ENCODE peak calls at places on chromosome 5, in five cellular contexts. M is BE2C, S is H9, O is GM12865, C is GM06990. A is an unnamed sample.

GRCh38 chr5:142235870-142236672 is 88.8 kb downstream of the SPRY4 start:
- DNase-seq in M (no peak), S (no peak), O (no peak), C (no peak), A (no peak)

GRCh38 chr5:31407921-31408714 is 123.8 kb downstream of the DROSHA start:
- DNase-seq in M (no peak), S (no peak), O (no peak), C (no peak), A (no peak)

GRCh38 chr5:107294669-107295068 is 376.1 kb downstream of the EFNA5 start:
- DNase-seq in M (no peak), S (no peak), O (no peak), C (no peak), A (no peak)

GRCh38 chr5:39427633-39428032 is 2.9 kb upstream of the DAB2 start:
- DNase-seq in M (no peak), S (no peak), O (no peak), C (no peak), A (no peak)

GRCh38 chr5:172707285-172708182 is 63.5 kb downstream of the DUSP1 start:
- DNase-seq in M (peak), S (peak), O (peak), C (no peak), A (no peak)

GRCh38 chr5:10831416-10831815 is 70.4 kb upstream of the DAP start:
- DNase-seq in M (no peak), S (no peak), O (no peak), C (no peak), A (no peak)

GRCh38 chr5:40485021-40485998 is 194.4 kb upstream of the PTGER4 start:
- DNase-seq in M (no peak), S (no peak), O (peak), C (peak), A (peak)

GRCh38 chr5:134101686-134102439 is 12.6 kb upstream of the TCF7 start:
- DNase-seq in M (peak), S (peak), O (peak), C (peak), A (peak)

GRCh38 chr5:40409600-40409999 is 270.1 kb upstream of the PTGER4 start:
- DNase-seq in M (no peak), S (no peak), O (peak), C (no peak), A (no peak)

GRCh38 chr5:855771-856530 is 5.2 kb upstream of the ZDHHC11 start:
- DNase-seq in M (no peak), S (no peak), O (no peak), C (no peak), A (no peak)

GRCh38 chr5:141223112-141223783 is at the start of gene PCDHB14:
- DNase-seq in M (peak), S (peak), O (no peak), C (no peak), A (no peak)

DNA sequence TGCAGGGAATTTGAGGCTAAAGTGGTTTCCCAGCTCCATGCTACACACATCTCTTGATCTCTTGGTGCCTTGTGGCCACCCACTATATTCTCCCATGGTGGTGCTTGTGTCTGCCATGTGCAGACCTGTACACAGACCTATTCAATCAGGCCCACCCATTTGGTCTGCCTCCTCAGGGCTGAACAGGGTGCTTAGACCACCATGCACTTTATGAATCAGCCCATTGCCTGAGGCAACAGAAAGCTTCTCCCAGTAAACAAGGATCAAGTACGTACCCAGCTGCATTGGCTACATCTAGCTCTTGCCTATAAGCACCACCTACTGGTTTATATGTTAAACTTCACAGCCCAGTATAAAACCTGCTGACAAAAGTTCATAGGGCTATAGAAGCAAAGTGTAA is 664.3 kb upstream of the EDIL3 start:
- DNase-seq in M (peak), S (peak), O (peak), C (no peak), A (no peak)
- TF ChIP-seq CTCF in M (peak), S (peak), O (no peak), C (peak), A (no peak)

GRCh38 chr5:136210259-136210658 is 17.3 kb upstream of the SMIM32 start:
- DNase-seq in M (no peak), S (no peak), O (no peak), C (no peak), A (no peak)

GRCh38 chr5:136209346-136209910 is 16.5 kb upstream of the SMIM32 start:
- DNase-seq in M (no peak), S (no peak), O (no peak), C (no peak), A (no peak)

GRCh38 chr5:136211282-136211681 is 18.3 kb upstream of the SMIM32 start:
- DNase-seq in M (no peak), S (no peak), O (no peak), C (no peak), A (no peak)

GRCh38 chr5:136213919-136214493 is 21.0 kb upstream of the SMIM32 start:
- DNase-seq in M (no peak), S (no peak), O (no peak), C (no peak), A (no peak)

DNA sequence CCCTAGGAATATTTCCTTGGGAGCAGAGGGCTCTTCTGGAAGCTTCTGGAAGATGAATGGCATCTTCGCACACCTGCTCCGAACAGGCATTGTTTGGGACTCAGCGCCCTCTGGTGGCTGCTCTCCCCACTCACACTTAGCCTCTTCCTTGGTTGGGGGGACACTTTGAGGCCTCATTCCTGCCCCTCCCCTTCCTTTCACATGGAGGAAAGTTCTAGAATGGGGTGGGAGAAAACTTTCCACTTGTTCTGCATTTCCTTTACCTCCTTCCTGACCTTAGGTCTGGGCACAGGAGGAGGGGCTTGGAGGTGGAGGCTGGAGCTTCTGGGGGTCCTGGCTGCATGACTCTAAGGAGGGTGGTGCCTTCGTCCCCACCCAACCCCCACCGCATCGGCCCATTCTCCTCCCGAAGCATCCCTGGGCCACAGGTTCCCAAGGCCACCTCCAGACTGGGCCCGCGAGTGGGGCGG is 19.3 kb upstream of the SMIM32 start:
- DNase-seq in M (peak), S (peak), O (peak), C (no peak), A (peak)
- TF ChIP-seq CTCF in M (peak), S (peak), O (peak), C (peak), A (peak)

DNA sequence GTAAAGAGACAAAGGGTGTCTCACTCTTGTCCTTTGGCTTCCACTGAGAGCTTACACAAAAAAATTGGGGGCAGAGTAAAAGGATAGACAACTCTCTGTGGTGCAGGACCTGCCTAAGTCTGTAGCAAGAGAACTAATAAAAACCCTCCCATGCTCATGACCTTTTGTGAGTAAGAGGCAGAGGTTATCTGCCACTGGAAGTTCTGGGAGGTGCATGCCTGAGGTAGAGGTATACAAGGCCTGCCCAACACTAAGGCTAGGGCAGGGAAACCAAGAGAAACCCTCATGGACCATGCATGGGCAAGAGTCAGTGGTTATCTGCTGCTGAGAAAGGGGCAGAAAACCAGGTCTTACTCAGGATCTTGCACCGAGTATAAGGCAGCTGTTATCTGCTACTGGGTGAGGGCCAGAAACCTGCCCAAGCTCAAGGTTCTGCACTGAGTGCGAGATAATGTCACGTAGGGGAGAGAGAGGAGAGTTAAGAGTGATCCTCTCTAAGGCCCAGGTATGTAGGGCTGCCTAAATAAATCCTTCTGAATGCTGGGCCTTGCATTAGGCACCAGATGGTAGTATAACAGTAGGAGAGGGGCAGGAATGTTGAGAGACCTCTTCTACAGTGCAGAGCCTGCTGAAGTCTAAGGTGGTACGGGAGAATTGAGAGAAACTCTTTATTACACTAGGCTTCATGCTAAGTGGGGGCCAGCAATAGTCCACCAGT is 143.4 kb downstream of the MACROH2A1 start:
- DNase-seq in M (no peak), S (peak), O (no peak), C (no peak), A (no peak)
- TF ChIP-seq CTCF in M (no peak), S (no peak), O (no peak), C (no peak), A (no peak)

DNA sequence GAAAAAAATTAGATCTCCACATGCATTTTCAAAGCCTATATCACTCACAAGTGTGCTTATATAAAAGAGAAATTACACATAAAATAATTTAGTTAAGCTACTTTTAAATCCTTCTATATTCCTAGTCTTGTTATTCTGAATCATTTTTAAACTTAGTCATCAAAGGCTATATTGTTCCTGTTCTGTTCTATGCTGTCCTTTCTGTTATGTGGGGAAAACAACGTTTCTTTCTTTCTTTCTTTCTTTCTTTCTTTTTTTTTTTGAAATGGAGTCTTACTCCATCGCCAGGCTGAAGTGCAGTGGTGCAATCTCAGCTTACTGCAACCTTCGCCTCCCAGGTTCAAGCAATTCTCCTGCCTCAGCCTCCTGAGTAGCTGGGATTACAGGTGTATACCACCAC is 389.2 kb upstream of the FTMT start:
- DNase-seq in M (no peak), S (no peak), O (no peak), C (no peak), A (no peak)
- TF ChIP-seq CTCF in M (no peak), S (no peak), O (no peak), C (no peak), A (no peak)